ENCODE peak calls at places on chromosomes 1 and 21, in four cellular contexts. P is uterus; G is effector memory CD4-positive, alpha-beta T cell; B is upper lobe of right lung. W is an unnamed sample.

GRCh38 chr1:110565565-110565964 is 40.6 kb downstream of the KCNA2 start:
- DNase-seq in P (no peak), G (no peak), B (no peak), W (no peak)

GRCh38 chr21:28336299-28336698 is 656.4 kb downstream of the LTN1 start:
- DNase-seq in P (no peak), G (no peak), B (no peak), W (no peak)

GRCh38 chr1:198096390-198096789 is 60.4 kb upstream of the NEK7 start:
- DNase-seq in P (no peak), G (no peak), B (no peak), W (no peak)

GRCh38 chr1:150813028-150813707 is 5.1 kb upstream of the CTSK start:
- DNase-seq in P (peak; percentile 55), G (no peak), B (peak; percentile 77), W (no peak)

GRCh38 chr1:40625476-40626382 is 39.8 kb downstream of the RIMS3 start:
- DNase-seq in P (no peak), G (no peak), B (no peak), W (no peak)

GRCh38 chr1:236165238-236165981 is 23.1 kb downstream of the GPR137B start:
- DNase-seq in P (no peak), G (no peak), B (no peak), W (no peak)

GRCh38 chr1:74195339-74195738 is 2.6 kb downstream of the LRRIQ3 start:
- DNase-seq in P (no peak), G (no peak), B (no peak), W (no peak)

GRCh38 chr21:33238565-33239255 is 9.0 kb downstream of the IFNAR2 start:
- DNase-seq in P (no peak), G (no peak), B (no peak), W (peak; percentile 84)

GRCh38 chr1:100265562-100265930 is 470 bp upstream of the RTCA start:
- DNase-seq in P (no peak), G (no peak), B (no peak), W (no peak)

GRCh38 chr1:51734899-51735745 is 118.2 kb downstream of the OSBPL9 start:
- DNase-seq in P (no peak), G (no peak), B (no peak), W (no peak)
- H3K4me3 ChIP-seq in P (no peak overlapping the region), G (no peak overlapping the region), B (no peak overlapping the region), W (no peak overlapping the region)

GRCh38 chr1:228938248-228938891 is 203.1 kb downstream of the RHOU start:
- DNase-seq in P (no peak), G (no peak), B (no peak), W (peak; percentile 67)

GRCh38 chr1:228937351-228937750 is 202.1 kb downstream of the RHOU start:
- DNase-seq in P (no peak), G (no peak), B (no peak), W (no peak)

GRCh38 chr1:228937851-228938247 is 202.6 kb downstream of the RHOU start:
- DNase-seq in P (peak; percentile 44), G (no peak), B (no peak), W (no peak)

GRCh38 chr1:228935855-228936727 is 200.8 kb downstream of the RHOU start:
- DNase-seq in P (no peak), G (no peak), B (no peak), W (no peak)

DNA sequence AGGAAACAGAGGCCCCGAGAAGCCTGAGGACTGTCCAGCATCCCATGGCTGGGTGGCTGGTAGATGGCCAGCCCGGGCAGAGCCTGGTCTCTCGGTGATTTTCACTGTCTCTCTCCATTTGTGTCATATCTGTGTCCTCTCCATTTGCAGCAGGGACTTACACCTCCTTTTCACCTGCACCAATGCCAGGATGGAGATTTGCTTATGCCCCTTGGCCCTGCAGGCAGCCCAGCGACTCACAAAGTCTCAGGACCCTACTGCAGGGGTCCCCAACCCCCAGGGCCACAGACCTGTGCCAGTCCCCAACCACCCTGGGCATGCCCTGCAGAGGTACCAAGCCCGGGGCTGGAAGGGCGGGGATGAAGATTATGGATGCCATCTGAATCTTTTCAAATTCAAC is 201.6 kb downstream of the RHOU start:
- DNase-seq in P (no peak), G (no peak), B (no peak), W (no peak)
- H3K27ac ChIP-seq in P (no peak overlapping the region), G (no peak overlapping the region), B (no peak overlapping the region), W (no peak overlapping the region)

GRCh38 chr1:117662667-117663066 is 56.8 kb downstream of the TENT5C start:
- DNase-seq in P (no peak), G (no peak), B (no peak), W (no peak)
- H3K4me1 ChIP-seq in P (no peaks in the 10 kb centered on the region), G (peaks cover 64% of the 10 kb centered on the region), B (peaks cover 3% of the 10 kb centered on the region), W (peaks cover 91% of the 10 kb centered on the region)

GRCh38 chr1:7679159-7679872 is 91.8 kb upstream of the VAMP3 start:
- DNase-seq in P (no peak), G (no peak), B (no peak), W (no peak)
- H3K4me3 ChIP-seq in P (no peak overlapping the region), G (peak overlapping the region; percentile 80), B (peak overlapping the region; percentile 85), W (no peak overlapping the region)

GRCh38 chr1:43945898-43946243 is 879 bp upstream of the IPO13 start:
- DNase-seq in P (no peak), G (no peak), B (no peak), W (no peak)

GRCh38 chr1:43947061-43947889 is 525 bp downstream of the IPO13 start:
- DNase-seq in P (peak; percentile 43), G (no peak), B (no peak), W (no peak)

GRCh38 chr1:43947890-43948437 is 1.2 kb downstream of the IPO13 start:
- DNase-seq in P (no peak), G (no peak), B (no peak), W (no peak)

GRCh38 chr1:43944860-43945259 is 1.9 kb upstream of the IPO13 start:
- DNase-seq in P (no peak), G (no peak), B (no peak), W (no peak)

GRCh38 chr1:43946244-43947060 is at the start of gene IPO13:
- DNase-seq in P (peak; percentile 96), G (peak; percentile 80), B (peak; percentile 98), W (peak; percentile 98)
- H3K27ac ChIP-seq in P (peak within 1 kb of the TSS; percentile 95), G (peak within 1 kb of the TSS; percentile 98), B (peak within 1 kb of the TSS; percentile 97), W (peak within 1 kb of the TSS; percentile 93)

DNA sequence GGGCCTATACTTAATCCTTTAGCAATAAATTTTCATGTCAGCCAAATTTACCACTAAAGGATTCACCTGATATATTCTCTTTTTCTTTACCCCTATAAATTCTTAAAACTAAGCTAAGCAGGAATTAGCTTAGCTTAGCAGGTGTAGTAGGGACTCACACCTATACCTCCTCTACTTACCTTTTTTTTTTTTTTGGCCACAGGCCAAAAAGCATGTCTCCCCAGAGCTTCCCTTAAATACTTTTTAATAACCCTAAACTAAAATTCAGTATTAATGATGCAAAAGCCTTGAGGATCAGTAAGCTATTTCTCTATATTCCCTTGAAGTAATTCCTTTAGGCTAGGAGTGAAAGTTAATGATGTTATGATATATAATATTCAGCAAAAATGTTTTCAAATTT is 23.2 kb downstream of the PEA15 start:
- DNase-seq in P (no peak), G (no peak), B (no peak), W (no peak)
- H3K4me1 ChIP-seq in P (no peaks in the 10 kb centered on the region), G (no peaks in the 10 kb centered on the region), B (no peaks in the 10 kb centered on the region), W (peaks cover 4% of the 10 kb centered on the region)

GRCh38 chr1:115755436-115756370 is 12.8 kb downstream of the CASQ2 start:
- DNase-seq in P (no peak), G (no peak), B (no peak), W (no peak)

GRCh38 chr1:115757286-115757810 is 11.2 kb downstream of the CASQ2 start:
- DNase-seq in P (no peak), G (no peak), B (no peak), W (no peak)

GRCh38 chr1:115753830-115754229 is 14.7 kb downstream of the CASQ2 start:
- DNase-seq in P (no peak), G (no peak), B (no peak), W (no peak)

GRCh38 chr1:115761601-115762302 is 6.8 kb downstream of the CASQ2 start:
- DNase-seq in P (no peak), G (no peak), B (no peak), W (no peak)

DNA sequence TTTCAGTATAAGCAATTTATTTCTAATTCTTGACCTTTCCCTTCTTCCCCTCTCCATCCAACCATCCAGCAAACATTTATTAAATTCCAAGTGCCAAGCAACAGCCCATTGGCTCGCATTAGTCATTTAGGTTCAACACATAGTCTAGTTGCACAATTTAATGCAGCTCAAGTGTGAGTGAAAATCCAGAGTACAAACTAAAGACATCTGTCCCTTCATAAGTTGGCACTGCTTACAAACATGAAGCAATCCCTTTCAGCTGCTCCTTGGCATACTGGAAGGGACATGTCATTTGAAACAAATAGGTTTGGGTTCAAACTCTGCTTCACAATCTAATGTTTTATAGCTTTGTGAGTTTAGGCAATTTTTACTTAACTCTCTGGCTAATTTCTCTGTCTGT is 10.6 kb downstream of the CASQ2 start:
- DNase-seq in P (no peak), G (no peak), B (no peak), W (no peak)
- H3K4me3 ChIP-seq in P (no peak overlapping the region), G (no peak overlapping the region), B (no peak overlapping the region), W (no peak overlapping the region)

GRCh38 chr1:2272686-2273400 is 44.7 kb downstream of the SKI start:
- DNase-seq in P (no peak), G (no peak), B (no peak), W (no peak)
- H3K27ac ChIP-seq in P (peak overlapping the region; percentile 71), G (no peak overlapping the region), B (no peak overlapping the region), W (no peak overlapping the region)

GRCh38 chr1:16143566-16144324 is 12.1 kb downstream of the EPHA2 start:
- DNase-seq in P (no peak), G (no peak), B (peak; percentile 92), W (no peak)

GRCh38 chr1:16141573-16142336 is 14.1 kb downstream of the EPHA2 start:
- DNase-seq in P (no peak), G (no peak), B (no peak), W (no peak)

GRCh38 chr1:16143005-16143565 is 12.8 kb downstream of the EPHA2 start:
- DNase-seq in P (no peak), G (no peak), B (no peak), W (no peak)

GRCh38 chr1:16144325-16145029 is 11.4 kb downstream of the EPHA2 start:
- DNase-seq in P (no peak), G (no peak), B (no peak), W (no peak)

DNA sequence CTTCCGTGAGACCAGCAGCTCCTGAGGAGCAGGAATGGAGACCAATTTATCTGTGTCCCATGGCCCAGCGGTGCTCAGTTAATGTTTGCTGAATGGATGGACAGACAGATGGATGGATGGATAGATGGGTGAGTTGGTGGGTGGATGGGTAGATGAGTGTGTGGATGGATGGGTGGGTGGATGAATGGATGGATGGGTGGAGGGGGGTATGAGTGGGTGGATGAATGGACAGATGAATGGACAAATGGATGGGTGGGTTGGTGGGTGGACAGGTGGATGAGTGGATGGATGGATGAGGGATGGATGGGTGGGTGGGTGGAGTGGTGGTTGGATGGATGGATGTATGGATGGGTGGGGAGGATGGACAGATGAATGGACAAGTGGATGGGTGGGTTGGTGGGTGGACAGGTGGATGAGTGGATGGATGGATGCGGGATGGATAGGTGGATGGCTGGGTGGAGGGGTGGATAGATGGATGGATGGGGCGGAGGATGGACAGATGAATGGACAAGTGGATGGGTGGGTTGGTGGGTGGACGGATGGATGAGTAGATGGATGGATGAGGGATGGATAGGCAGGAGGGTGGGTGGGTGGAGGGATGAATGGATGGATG is 13.4 kb downstream of the EPHA2 start:
- DNase-seq in P (no peak), G (no peak), B (no peak), W (no peak)
- H3K4me1 ChIP-seq in P (peaks cover 23% of the 10 kb centered on the region), G (no peaks in the 10 kb centered on the region), B (peaks cover 77% of the 10 kb centered on the region), W (no peaks in the 10 kb centered on the region)

GRCh38 chr1:53446051-53446450 is 13.1 kb upstream of the DMRTB1 start:
- DNase-seq in P (no peak), G (no peak), B (no peak), W (no peak)
- H3K4me3 ChIP-seq in P (no peak overlapping the region), G (no peak overlapping the region), B (no peak overlapping the region), W (no peak overlapping the region)

W was measured in CD4-positive, CD25-positive, alpha-beta regulatory T cell.